ENCODE peak calls at places on chromosomes 2 and 18, in eight cellular contexts. C, G, F, Z, Q, W, X and E are unnamed samples.

GRCh38 chr18:7415081-7415894 is 151.8 kb upstream of the PTPRM start:
- DNase-seq in Q (no peak), F (no peak), W (no peak), X (no peak), C (no peak), Z (no peak), G (no peak), E (no peak)

GRCh38 chr2:136122654-136123053 is 4.7 kb upstream of the CXCR4 start:
- DNase-seq in X (no peak), Q (no peak), F (no peak), Z (no peak), W (no peak), G (no peak), C (no peak), E (no peak)

GRCh38 chr2:198448803-198449202 is 644.4 kb downstream of the PLCL1 start:
- DNase-seq in C (no peak), X (no peak), Q (no peak), W (no peak), F (no peak), Z (no peak), G (no peak), E (no peak)

GRCh38 chr2:201261471-201261870 is 1.1 kb downstream of the CASP8 start:
- DNase-seq in X (no peak), G (peak), W (peak), Z (no peak), Q (no peak), F (peak), C (peak), E (no peak)

GRCh38 chr2:17199741-17200140 is 318.5 kb downstream of the RAD51AP2 start:
- DNase-seq in G (no peak), W (no peak), F (no peak), X (peak), Z (no peak), C (no peak), Q (no peak), E (no peak)

GRCh38 chr2:38497670-38498037 is 105.1 kb downstream of the HNRNPLL start:
- DNase-seq in W (no peak), F (no peak), Z (no peak), X (peak), C (no peak), G (no peak), Q (no peak), E (no peak)

GRCh38 chr2:54740333-54740732 is 16.9 kb downstream of the EML6 start:
- DNase-seq in W (no peak), C (no peak), F (no peak), X (no peak), G (no peak), Q (no peak), Z (no peak), E (peak)

GRCh38 chr18:11398625-11399024 is 210.8 kb upstream of the SLC35G4 start:
- DNase-seq in C (no peak), Q (no peak), W (no peak), G (no peak), X (no peak), F (no peak), Z (no peak), E (no peak)

GRCh38 chr2:119826370-119826961 is 66.7 kb downstream of the PTPN4 start:
- DNase-seq in Z (no peak), F (no peak), X (peak), Q (no peak), W (no peak), C (peak), G (peak), E (peak)

GRCh38 chr18:45626330-45627203 is 11.3 kb downstream of the SLC14A2 start:
- DNase-seq in G (no peak), W (no peak), Q (no peak), Z (no peak), F (no peak), X (no peak), C (no peak), E (peak)

GRCh38 chr2:107001081-107001480 is 115.1 kb upstream of the ST6GAL2 start:
- DNase-seq in Z (no peak), G (no peak), C (no peak), W (no peak), X (no peak), F (no peak), Q (no peak), E (no peak)

GRCh38 chr2:229133155-229133772 is 137.8 kb downstream of the PID1 start:
- DNase-seq in F (no peak), W (no peak), C (no peak), G (no peak), Z (peak), X (peak), Q (no peak), E (peak)

GRCh38 chr2:7109558-7109935 is 192.3 kb downstream of the RNF144A start:
- DNase-seq in W (no peak), G (no peak), X (no peak), Z (no peak), F (no peak), Q (no peak), C (no peak), E (no peak)

GRCh38 chr2:235659767-235660322 is 166.0 kb downstream of the AGAP1 start:
- DNase-seq in Z (peak), C (no peak), Q (no peak), F (no peak), W (no peak), X (no peak), G (no peak), E (peak)

GRCh38 chr2:123419976-123420375 is 605.1 kb upstream of the CNTNAP5 start:
- DNase-seq in F (no peak), C (no peak), G (no peak), W (no peak), X (no peak), Q (no peak), Z (no peak), E (no peak)

GRCh38 chr18:48405108-48405507 is 4.1 kb downstream of the ZBTB7C start:
- DNase-seq in Q (no peak), F (no peak), Z (peak), G (peak), C (no peak), W (no peak), X (no peak), E (peak)

GRCh38 chr18:60892855-60893254 is 440.4 kb upstream of the CDH20 start:
- DNase-seq in F (no peak), Z (no peak), W (no peak), C (no peak), Q (no peak), G (no peak), X (no peak), E (peak)

GRCh38 chr18:14919666-14920065 is 171.7 kb downstream of the ANKRD30B start:
- DNase-seq in C (no peak), X (no peak), G (no peak), W (peak), Z (no peak), F (no peak), Q (no peak), E (no peak)

GRCh38 chr18:35526476-35527120 is 28.8 kb upstream of the INO80C start:
- DNase-seq in Q (no peak), W (no peak), Z (peak), X (peak), G (no peak), C (no peak), F (no peak), E (peak)

GRCh38 chr2:1493361-1494126 is 80.3 kb downstream of the TPO start:
- DNase-seq in C (no peak), G (no peak), Q (peak), Z (no peak), F (no peak), X (no peak), W (peak), E (no peak)

GRCh38 chr2:222950886-222951285 is 90.0 kb downstream of the ACSL3 start:
- DNase-seq in W (no peak), X (no peak), Q (no peak), G (no peak), F (no peak), C (no peak), Z (no peak), E (peak)

GRCh38 chr2:217858519-217859466 is 144.0 kb downstream of the TNS1 start:
- DNase-seq in C (no peak), Q (peak), F (no peak), Z (peak), G (no peak), W (peak), X (no peak), E (peak)

GRCh38 chr2:89850881-89851582 is 1159.6 kb downstream of the RPIA start:
- DNase-seq in Z (no peak), Q (no peak), C (no peak), W (no peak), F (no peak), G (no peak), X (no peak), E (no peak)

GRCh38 chr2:158796606-158797005 is 1.5 kb downstream of the DAPL1 start:
- DNase-seq in F (no peak), C (no peak), W (no peak), Z (no peak), G (no peak), X (no peak), Q (no peak), E (no peak)

GRCh38 chr18:26710460-26711096 is 154.9 kb downstream of the AQP4 start:
- DNase-seq in G (peak), X (no peak), F (no peak), C (no peak), Z (no peak), W (no peak), Q (no peak), E (no peak)

GRCh38 chr2:195318440-195319111 is 338.4 kb upstream of the SLC39A10 start:
- DNase-seq in C (peak), Z (peak), F (no peak), W (no peak), X (peak), Q (no peak), G (peak), E (peak)

GRCh38 chr18:4781873-4782272 is 326.8 kb upstream of the DLGAP1 start:
- DNase-seq in Q (no peak), Z (no peak), F (no peak), G (no peak), C (no peak), X (no peak), W (no peak), E (no peak)

GRCh38 chr2:240205348-240205747 is 64.9 kb upstream of the OTOS start:
- DNase-seq in Q (peak), X (no peak), W (peak), G (no peak), Z (peak), C (no peak), F (no peak), E (peak)

GRCh38 chr18:55326134-55326533 is 261.9 kb downstream of the TCF4 start:
- DNase-seq in Z (no peak), X (peak), W (no peak), Q (no peak), G (no peak), C (no peak), F (no peak), E (no peak)

GRCh38 chr18:44786697-44787096 is 106.0 kb downstream of the SETBP1 start:
- DNase-seq in F (no peak), W (no peak), Q (no peak), Z (no peak), X (peak), G (peak), C (no peak), E (no peak)